ENCODE peak calls at places on chromosome 5, in five cellular contexts. One of them, this sample, is unnamed.

GRCh38 chr5:143437666-143438273 is 34.3 kb upstream of the NR3C1 start:
- DNase-seq in AG09309: no peak
- DNase-seq in aorta: no peak
- DNase-seq in activated naive CD8-positive, alpha-beta T cell treated with anti-CD3 and anti-CD28 coated beads, Interleukin-2, amount 50 U/mL, for 24 hours: no peak
- DNase-seq in dorsolateral prefrontal cortex: no peak
- DNase-seq in this sample: no peak

GRCh38 chr5:172385164-172385563 is 69.2 kb downstream of the SH3PXD2B start:
- DNase-seq in AG09309: no peak
- DNase-seq in dorsolateral prefrontal cortex: no peak
- DNase-seq in aorta: no peak
- DNase-seq in activated naive CD8-positive, alpha-beta T cell treated with anti-CD3 and anti-CD28 coated beads, Interleukin-2, amount 50 U/mL, for 24 hours: no peak
- DNase-seq in this sample: no peak

GRCh38 chr5:123659495-123659894 is 147.5 kb downstream of the CSNK1G3 start:
- DNase-seq in aorta: no peak
- DNase-seq in AG09309: no peak
- DNase-seq in activated naive CD8-positive, alpha-beta T cell treated with anti-CD3 and anti-CD28 coated beads, Interleukin-2, amount 50 U/mL, for 24 hours: no peak
- DNase-seq in dorsolateral prefrontal cortex: no peak
- DNase-seq in this sample: no peak

GRCh38 chr5:15260347-15261278 is 239.4 kb upstream of the FBXL7 start:
- DNase-seq in dorsolateral prefrontal cortex: no peak
- DNase-seq in activated naive CD8-positive, alpha-beta T cell treated with anti-CD3 and anti-CD28 coated beads, Interleukin-2, amount 50 U/mL, for 24 hours: no peak
- DNase-seq in AG09309: no peak
- DNase-seq in aorta: no peak
- DNase-seq in this sample: no peak

GRCh38 chr5:102910240-102911226 is 155.4 kb downstream of the PAM start:
- DNase-seq in aorta: no peak
- DNase-seq in activated naive CD8-positive, alpha-beta T cell treated with anti-CD3 and anti-CD28 coated beads, Interleukin-2, amount 50 U/mL, for 24 hours: no peak
- DNase-seq in dorsolateral prefrontal cortex: no peak
- DNase-seq in AG09309: peak
- DNase-seq in this sample: no peak

GRCh38 chr5:123810911-123811310 is 298.9 kb downstream of the CSNK1G3 start:
- DNase-seq in activated naive CD8-positive, alpha-beta T cell treated with anti-CD3 and anti-CD28 coated beads, Interleukin-2, amount 50 U/mL, for 24 hours: no peak
- DNase-seq in aorta: no peak
- DNase-seq in AG09309: no peak
- DNase-seq in dorsolateral prefrontal cortex: no peak
- DNase-seq in this sample: no peak

GRCh38 chr5:114210662-114211061 is 151.2 kb upstream of the KCNN2 start:
- DNase-seq in aorta: no peak
- DNase-seq in activated naive CD8-positive, alpha-beta T cell treated with anti-CD3 and anti-CD28 coated beads, Interleukin-2, amount 50 U/mL, for 24 hours: no peak
- DNase-seq in dorsolateral prefrontal cortex: no peak
- DNase-seq in AG09309: no peak
- DNase-seq in this sample: no peak

GRCh38 chr5:151591144-151591819 is at the start of gene FAT2:
- DNase-seq in AG09309: no peak
- DNase-seq in aorta: no peak
- DNase-seq in dorsolateral prefrontal cortex: peak
- DNase-seq in activated naive CD8-positive, alpha-beta T cell treated with anti-CD3 and anti-CD28 coated beads, Interleukin-2, amount 50 U/mL, for 24 hours: no peak
- DNase-seq in this sample: no peak

GRCh38 chr5:172370237-172370640 is 84.1 kb downstream of the SH3PXD2B start:
- DNase-seq in AG09309: no peak
- DNase-seq in aorta: peak
- DNase-seq in dorsolateral prefrontal cortex: no peak
- DNase-seq in activated naive CD8-positive, alpha-beta T cell treated with anti-CD3 and anti-CD28 coated beads, Interleukin-2, amount 50 U/mL, for 24 hours: no peak
- DNase-seq in this sample: no peak

GRCh38 chr5:3793162-3793561 is 197.5 kb downstream of the IRX1 start:
- DNase-seq in aorta: no peak
- DNase-seq in activated naive CD8-positive, alpha-beta T cell treated with anti-CD3 and anti-CD28 coated beads, Interleukin-2, amount 50 U/mL, for 24 hours: no peak
- DNase-seq in AG09309: no peak
- DNase-seq in dorsolateral prefrontal cortex: no peak
- DNase-seq in this sample: no peak

GRCh38 chr5:43233946-43234345 is 41.9 kb downstream of the NIM1K start:
- DNase-seq in activated naive CD8-positive, alpha-beta T cell treated with anti-CD3 and anti-CD28 coated beads, Interleukin-2, amount 50 U/mL, for 24 hours: no peak
- DNase-seq in AG09309: no peak
- DNase-seq in dorsolateral prefrontal cortex: no peak
- DNase-seq in aorta: no peak
- DNase-seq in this sample: no peak

GRCh38 chr5:135386886-135387628 is 12.0 kb downstream of the MACROH2A1 start:
- DNase-seq in activated naive CD8-positive, alpha-beta T cell treated with anti-CD3 and anti-CD28 coated beads, Interleukin-2, amount 50 U/mL, for 24 hours: no peak
- DNase-seq in AG09309: peak
- DNase-seq in dorsolateral prefrontal cortex: no peak
- DNase-seq in aorta: no peak
- DNase-seq in this sample: no peak

GRCh38 chr5:73387630-73388370 is 60.8 kb downstream of the FOXD1 start:
- DNase-seq in AG09309: no peak
- DNase-seq in activated naive CD8-positive, alpha-beta T cell treated with anti-CD3 and anti-CD28 coated beads, Interleukin-2, amount 50 U/mL, for 24 hours: no peak
- DNase-seq in dorsolateral prefrontal cortex: no peak
- DNase-seq in aorta: no peak
- DNase-seq in this sample: no peak

GRCh38 chr5:76983468-76983867 is 30.6 kb downstream of the CRHBP start:
- DNase-seq in aorta: no peak
- DNase-seq in AG09309: no peak
- DNase-seq in activated naive CD8-positive, alpha-beta T cell treated with anti-CD3 and anti-CD28 coated beads, Interleukin-2, amount 50 U/mL, for 24 hours: no peak
- DNase-seq in dorsolateral prefrontal cortex: no peak
- DNase-seq in this sample: no peak

GRCh38 chr5:112635771-112636170 is 101.9 kb upstream of the APC start:
- DNase-seq in aorta: no peak
- DNase-seq in activated naive CD8-positive, alpha-beta T cell treated with anti-CD3 and anti-CD28 coated beads, Interleukin-2, amount 50 U/mL, for 24 hours: no peak
- DNase-seq in dorsolateral prefrontal cortex: no peak
- DNase-seq in AG09309: no peak
- DNase-seq in this sample: no peak

GRCh38 chr5:159947708-159948358 is 31.6 kb downstream of the ADRA1B start:
- DNase-seq in AG09309: peak
- DNase-seq in activated naive CD8-positive, alpha-beta T cell treated with anti-CD3 and anti-CD28 coated beads, Interleukin-2, amount 50 U/mL, for 24 hours: no peak
- DNase-seq in dorsolateral prefrontal cortex: no peak
- DNase-seq in aorta: no peak
- DNase-seq in this sample: no peak

GRCh38 chr5:179730356-179730755 is 2.3 kb upstream of the MAML1 start:
- DNase-seq in AG09309: no peak
- DNase-seq in aorta: no peak
- DNase-seq in activated naive CD8-positive, alpha-beta T cell treated with anti-CD3 and anti-CD28 coated beads, Interleukin-2, amount 50 U/mL, for 24 hours: no peak
- DNase-seq in dorsolateral prefrontal cortex: no peak
- DNase-seq in this sample: no peak

GRCh38 chr5:93163010-93163663 is 417.9 kb downstream of the NR2F1-AS1 start:
- DNase-seq in activated naive CD8-positive, alpha-beta T cell treated with anti-CD3 and anti-CD28 coated beads, Interleukin-2, amount 50 U/mL, for 24 hours: no peak
- DNase-seq in dorsolateral prefrontal cortex: no peak
- DNase-seq in AG09309: peak
- DNase-seq in aorta: no peak
- DNase-seq in this sample: no peak

GRCh38 chr5:538801-539468 is 14.7 kb upstream of the SLC9A3 start:
- DNase-seq in activated naive CD8-positive, alpha-beta T cell treated with anti-CD3 and anti-CD28 coated beads, Interleukin-2, amount 50 U/mL, for 24 hours: no peak
- DNase-seq in AG09309: no peak
- DNase-seq in aorta: peak
- DNase-seq in dorsolateral prefrontal cortex: no peak
- DNase-seq in this sample: peak

GRCh38 chr5:57412010-57412409 is 70.6 kb downstream of the ACTBL2 start:
- DNase-seq in AG09309: peak
- DNase-seq in activated naive CD8-positive, alpha-beta T cell treated with anti-CD3 and anti-CD28 coated beads, Interleukin-2, amount 50 U/mL, for 24 hours: no peak
- DNase-seq in dorsolateral prefrontal cortex: no peak
- DNase-seq in aorta: no peak
- DNase-seq in this sample: no peak

GRCh38 chr5:93100976-93101375 is 480.0 kb downstream of the NR2F1-AS1 start:
- DNase-seq in aorta: no peak
- DNase-seq in dorsolateral prefrontal cortex: no peak
- DNase-seq in AG09309: no peak
- DNase-seq in activated naive CD8-positive, alpha-beta T cell treated with anti-CD3 and anti-CD28 coated beads, Interleukin-2, amount 50 U/mL, for 24 hours: no peak
- DNase-seq in this sample: no peak

This sample was measured in Right ventricle myocardium inferior.